ENCODE peak calls at places on chromosome 22, in six cellular contexts. S is Peyer's patch, G is body of pancreas, M is ovary, K is A549, A is endothelial cell of umbilical vein. V is an unnamed sample.
A peak's percentile ranks its signal among the peaks of the same experiment; 100 is the strongest.

GRCh38 chr22:44572414-44573207 is 74.6 kb upstream of the RTL6 start:
- DNase-seq in G (no peak), S (no peak), A (no peak), K (no peak), M (no peak), V (peak; percentile 40)

GRCh38 chr22:42986115-42986514 is 28.8 kb downstream of the PACSIN2 start:
- DNase-seq in A (no peak), M (no peak), S (no peak), K (no peak), G (no peak), V (no peak)

GRCh38 chr22:19129871-19130270 is 1.2 kb upstream of the TSSK2 start:
- DNase-seq in M (no peak), K (no peak), S (no peak), A (no peak), G (no peak), V (no peak)

GRCh38 chr22:21936151-21936778 is 16.4 kb downstream of the PPM1F start:
- DNase-seq in G (no peak), K (no peak), S (no peak), M (no peak), A (no peak), V (no peak)

GRCh38 chr22:48100685-48101417 is 1338.4 kb downstream of the TBC1D22A start:
- DNase-seq in G (no peak), M (no peak), S (no peak), K (no peak), A (no peak), V (no peak)

GRCh38 chr22:43109921-43110443 is 568 bp upstream of the BIK start:
- DNase-seq in M (no peak), A (no peak), K (no peak), G (no peak), S (no peak), V (no peak)

GRCh38 chr22:20503816-20504215 is 3.6 kb upstream of the MED15 start:
- DNase-seq in M (no peak), G (no peak), S (no peak), K (no peak), A (no peak), V (no peak)

GRCh38 chr22:44919691-44920090 is 90.1 kb downstream of the PHF21B start:
- DNase-seq in A (no peak), S (no peak), G (no peak), K (no peak), M (no peak), V (no peak)

GRCh38 chr22:41598081-41598480 is 8.4 kb upstream of the PMM1 start:
- DNase-seq in G (no peak), S (no peak), A (peak; percentile 67), M (no peak), K (no peak), V (no peak)

GRCh38 chr22:49503321-49503720 is 324.4 kb downstream of the BRD1 start:
- DNase-seq in G (no peak), K (no peak), A (no peak), M (no peak), S (no peak), V (no peak)

GRCh38 chr22:31064369-31064768 is 16.7 kb upstream of the SMTN start:
- DNase-seq in A (no peak), G (no peak), K (no peak), S (no peak), M (no peak), V (no peak)
- TF ChIP-seq POLR2A in A (no peak), G (no peak), K (no peak), S (no peak), M (no peak), V (no peak)

GRCh38 chr22:26470807-26471206 is 12.8 kb downstream of the HPS4 start:
- DNase-seq in K (no peak), G (no peak), A (no peak), S (no peak), M (no peak), V (no peak)

GRCh38 chr22:26471522-26471921 is 12.1 kb downstream of the HPS4 start:
- DNase-seq in S (no peak), A (peak; percentile 92), G (no peak), M (no peak), K (peak; percentile 57), V (peak; percentile 37)

GRCh38 chr22:26477341-26477731 is 6.2 kb downstream of the HPS4 start:
- DNase-seq in K (no peak), M (no peak), A (no peak), S (no peak), G (no peak), V (no peak)

GRCh38 chr22:26476705-26477340 is 6.8 kb downstream of the HPS4 start:
- DNase-seq in K (no peak), M (no peak), G (no peak), S (no peak), A (no peak), V (no peak)

GRCh38 chr22:26474687-26475086 is 8.9 kb downstream of the HPS4 start:
- DNase-seq in G (no peak), K (no peak), M (no peak), A (peak; percentile 8), S (no peak), V (no peak)
- H3K4me1 ChIP-seq in G (peaks cover 12% of the 10 kb centered on the region), K (peaks cover 18% of the 10 kb centered on the region), M (no peaks in the 10 kb centered on the region), A (peaks cover 30% of the 10 kb centered on the region), S (peaks cover 9% of the 10 kb centered on the region), V (peaks cover 10% of the 10 kb centered on the region)

GRCh38 chr22:46057762-46058420 is 80.9 kb upstream of the WNT7B start:
- DNase-seq in A (no peak), K (no peak), S (peak; percentile 80), M (peak; percentile 48), G (peak; percentile 77), V (peak; percentile 86)
- TF ChIP-seq POLR2A in A (no peak), K (no peak), S (no peak), M (peak; percentile 15), G (no peak), V (peak; percentile 63)

GRCh38 chr22:24994070-24994763 is 41.7 kb downstream of the KIAA1671 start:
- DNase-seq in K (no peak), G (no peak), A (no peak), M (no peak), S (no peak), V (no peak)

GRCh38 chr22:24989541-24989951 is 37.0 kb downstream of the KIAA1671 start:
- DNase-seq in K (no peak), A (no peak), M (peak; percentile 57), G (no peak), S (no peak), V (no peak)

GRCh38 chr22:24990344-24990905 is 37.9 kb downstream of the KIAA1671 start:
- DNase-seq in M (peak; percentile 52), K (no peak), S (no peak), A (no peak), G (no peak), V (no peak)

GRCh38 chr22:24995649-24996180 is 43.2 kb downstream of the KIAA1671 start:
- DNase-seq in A (no peak), S (no peak), M (no peak), K (no peak), G (no peak), V (no peak)

GRCh38 chr22:24992946-24993345 is 40.4 kb downstream of the KIAA1671 start:
- DNase-seq in S (no peak), G (no peak), A (no peak), K (no peak), M (no peak), V (no peak)
- H3K4me1 ChIP-seq in S (peaks cover 58% of the 10 kb centered on the region), G (no peaks in the 10 kb centered on the region), A (peaks cover 49% of the 10 kb centered on the region), K (peaks cover 74% of the 10 kb centered on the region), M (peaks cover 10% of the 10 kb centered on the region), V (peaks cover 48% of the 10 kb centered on the region)

GRCh38 chr22:37544955-37545702 is 15.2 kb upstream of the CDC42EP1 start:
- DNase-seq in S (peak; percentile 48), A (peak; percentile 80), K (peak; percentile 62), G (peak; percentile 92), M (peak; percentile 72), V (no peak)
- TF ChIP-seq POLR2A in S (no peak), A (no peak), K (no peak), G (no peak), M (no peak), V (no peak)

V was measured in upper lobe of left lung.